ENCODE peak calls at places on chromosomes 11 and 22, in seven cellular contexts. C is Panc1, I is fibroblast of lung, Q is tibial artery, E is Peyer's patch, F is colonic mucosa, A is psoas muscle. V is an unnamed sample.

GRCh38 chr11:106076421-106076922 is 675 bp downstream of the KBTBD3 start:
- DNase-seq in C (peak), F (peak), A (no peak), E (no peak), Q (no peak), I (no peak), V (no peak)

GRCh38 chr11:22302368-22302767 is 35.8 kb upstream of the SLC17A6 start:
- DNase-seq in F (no peak), E (no peak), I (no peak), A (no peak), Q (no peak), C (no peak), V (no peak)

GRCh38 chr11:66639066-66639813 is 737 bp downstream of the RBM4 start:
- DNase-seq in I (peak), C (no peak), E (peak), F (no peak), Q (peak), A (no peak), V (no peak)

GRCh38 chr22:32917577-32918375 is 116.3 kb downstream of the TIMP3 start:
- DNase-seq in Q (no peak), A (peak), F (no peak), I (no peak), C (no peak), E (no peak), V (no peak)

GRCh38 chr22:20523118-20523983 is 15.9 kb downstream of the MED15 start:
- DNase-seq in F (no peak), C (no peak), Q (no peak), E (no peak), I (peak), A (no peak), V (no peak)

GRCh38 chr22:17917490-17917983 is 106.8 kb downstream of the MICAL3 start:
- DNase-seq in C (no peak), Q (no peak), E (peak), I (no peak), F (peak), A (peak), V (no peak)

GRCh38 chr22:50102946-50103345 is 13.1 kb downstream of the MOV10L1 start:
- DNase-seq in F (no peak), A (no peak), Q (no peak), C (no peak), I (no peak), E (peak), V (no peak)

GRCh38 chr11:119121008-119121810 is at the start of gene HINFP:
- DNase-seq in I (peak), E (peak), A (peak), F (peak), C (peak), Q (peak), V (peak)

GRCh38 chr11:96199563-96200025 is 143.4 kb downstream of the MAML2 start:
- DNase-seq in Q (no peak), I (peak), E (no peak), F (no peak), C (no peak), A (no peak), V (no peak)

GRCh38 chr22:50544078-50544745 is 1.5 kb upstream of the KLHDC7B start:
- DNase-seq in F (peak), C (no peak), A (peak), I (peak), Q (no peak), E (peak), V (peak)

GRCh38 chr11:102187416-102188125 is 77.3 kb downstream of the YAP1 start:
- DNase-seq in A (no peak), I (no peak), E (no peak), C (no peak), F (no peak), Q (no peak), V (no peak)

GRCh38 chr22:35425971-35426800 is 26.2 kb downstream of the MCM5 start:
- DNase-seq in F (no peak), Q (no peak), I (peak), A (no peak), E (no peak), C (no peak), V (no peak)

GRCh38 chr11:20164152-20164551 is 3.9 kb upstream of the DBX1 start:
- DNase-seq in F (no peak), E (no peak), I (no peak), A (no peak), Q (no peak), C (no peak), V (no peak)

GRCh38 chr22:49367016-49367697 is 460.5 kb downstream of the BRD1 start:
- DNase-seq in Q (no peak), F (peak), C (no peak), I (no peak), E (peak), A (no peak), V (no peak)

GRCh38 chr11:118281284-118281683 is 17.2 kb upstream of the MPZL2 start:
- DNase-seq in Q (no peak), F (no peak), I (no peak), A (no peak), E (no peak), C (no peak), V (no peak)

GRCh38 chr22:23478175-23478574 is 101.9 kb downstream of the IGLL1 start:
- DNase-seq in F (no peak), E (no peak), C (no peak), A (no peak), I (peak), Q (no peak), V (no peak)

GRCh38 chr11:76788661-76789442 is 5.7 kb downstream of the TSKU start:
- DNase-seq in F (peak), E (no peak), A (no peak), I (no peak), Q (peak), C (no peak), V (no peak)

GRCh38 chr22:43956805-43957463 is 1.7 kb downstream of the SAMM50 start:
- DNase-seq in E (no peak), I (no peak), F (no peak), A (peak), C (no peak), Q (no peak), V (no peak)

GRCh38 chr22:44383071-44383575 is 70.4 kb upstream of the SHISAL1 start:
- DNase-seq in F (no peak), C (no peak), A (peak), I (no peak), E (no peak), Q (no peak), V (no peak)

GRCh38 chr11:71442880-71443279 is 5.3 kb downstream of the DHCR7 start:
- DNase-seq in Q (no peak), A (no peak), C (no peak), E (no peak), F (no peak), I (no peak), V (no peak)

GRCh38 chr11:73916435-73916834 is 34.4 kb upstream of the DNAJB13 start:
- DNase-seq in Q (no peak), A (no peak), F (no peak), E (no peak), C (no peak), I (peak), V (no peak)

GRCh38 chr11:73227571-73228211 is 9.6 kb downstream of the P2RY2 start:
- DNase-seq in E (no peak), F (peak), A (peak), I (no peak), Q (no peak), C (no peak), V (no peak)

GRCh38 chr22:46031965-46032851 is 55.2 kb upstream of the WNT7B start:
- DNase-seq in A (no peak), Q (peak), F (no peak), E (no peak), C (no peak), I (no peak), V (no peak)

GRCh38 chr11:23509023-23509422 is 648.7 kb upstream of the CCDC179 start:
- DNase-seq in F (no peak), C (no peak), E (no peak), Q (no peak), A (no peak), I (peak), V (no peak)

GRCh38 chr11:92154611-92155010 is 70.0 kb upstream of the FAT3 start:
- DNase-seq in I (no peak), C (no peak), Q (no peak), A (no peak), E (no peak), F (no peak), V (no peak)

GRCh38 chr11:45374632-45375031 is 88.5 kb upstream of the SYT13 start:
- DNase-seq in F (no peak), Q (no peak), A (no peak), E (no peak), I (no peak), C (no peak), V (no peak)

GRCh38 chr11:63501236-63501635 is 4.6 kb upstream of the LGALS12 start:
- DNase-seq in E (no peak), I (no peak), C (no peak), Q (no peak), A (no peak), F (no peak), V (no peak)

GRCh38 chr11:75142714-75143419 is 8.0 kb upstream of the SLCO2B1 start:
- DNase-seq in C (peak), E (peak), I (peak), F (peak), Q (peak), A (peak), V (no peak)
- TF ChIP-seq CTCF in C (no peak), E (peak), I (no peak), F (no peak), Q (no peak), A (no peak), V (no peak)

GRCh38 chr11:126871792-126872191 is 128.8 kb downstream of the KIRREL3 start:
- DNase-seq in C (no peak), A (no peak), I (no peak), F (no peak), E (no peak), Q (no peak), V (no peak)

GRCh38 chr11:126878892-126879291 is 121.7 kb downstream of the KIRREL3 start:
- DNase-seq in A (no peak), C (no peak), I (no peak), F (no peak), E (no peak), Q (no peak), V (no peak)

GRCh38 chr11:126879516-126879915 is 121.1 kb downstream of the KIRREL3 start:
- DNase-seq in Q (no peak), I (no peak), A (no peak), C (no peak), E (no peak), F (no peak), V (no peak)

GRCh38 chr11:126874276-126874675 is 126.3 kb downstream of the KIRREL3 start:
- DNase-seq in C (no peak), F (no peak), A (no peak), E (no peak), Q (no peak), I (peak), V (no peak)

GRCh38 chr11:126874831-126875230 is 125.7 kb downstream of the KIRREL3 start:
- DNase-seq in E (no peak), C (no peak), A (no peak), I (peak), Q (no peak), F (no peak), V (no peak)
- TF ChIP-seq CTCF in E (no peak), C (peak), A (no peak), I (peak), Q (no peak), F (no peak), V (no peak)

GRCh38 chr11:116646191-116646590 is 126.6 kb downstream of the BUD13 start:
- DNase-seq in I (no peak), C (no peak), E (no peak), Q (no peak), A (no peak), F (peak), V (no peak)

GRCh38 chr11:116642902-116643301 is 129.9 kb downstream of the BUD13 start:
- DNase-seq in I (no peak), A (no peak), Q (no peak), F (peak), C (no peak), E (no peak), V (no peak)

GRCh38 chr11:116643521-116643920 is 129.3 kb downstream of the BUD13 start:
- DNase-seq in Q (no peak), F (peak), I (no peak), C (no peak), E (no peak), A (no peak), V (no peak)

GRCh38 chr11:116644201-116644947 is 128.4 kb downstream of the BUD13 start:
- DNase-seq in I (no peak), A (no peak), C (no peak), E (no peak), F (peak), Q (no peak), V (no peak)

GRCh38 chr11:116644948-116645305 is 127.9 kb downstream of the BUD13 start:
- DNase-seq in E (no peak), A (no peak), C (no peak), F (peak), I (no peak), Q (no peak), V (no peak)
- TF ChIP-seq CTCF in E (no peak), A (no peak), C (no peak), F (no peak), I (no peak), Q (no peak), V (no peak)

GRCh38 chr11:104332110-104332509 is 168.2 kb upstream of the PDGFD start:
- DNase-seq in E (no peak), A (no peak), I (no peak), C (no peak), Q (no peak), F (no peak), V (peak)
- TF ChIP-seq CTCF in E (peak), A (no peak), I (no peak), C (peak), Q (no peak), F (no peak), V (peak)